ENCODE peak calls at places on chromosomes 3 and 15, in nine cellular contexts. C is stimulated activated naive CD8-positive, alpha-beta T cell treated with anti-CD3 and anti-CD28 coated beads, Interleukin-15, amount 100 ng/mL, for 72 hours; M is activated naive CD8-positive, alpha-beta T cell treated with anti-CD3 and anti-CD28 coated beads, Interleukin-2, amount 50 U/mL, for 24 hours; O is Caco-2; K is NCI-H748 treated with DMSO at 0.1 percent for 48 hours; S is amygdala; J is stimulated activated CD4-positive, alpha-beta T cell treated with anti-CD3 and anti-CD28 coated beads, Interleukin-1b, Interleukin-23, amount 100 ng/mL, for 24 hours; A is choroid plexus epithelial cell; P is AML-193. I is an unnamed sample.

GRCh38 chr15:56804908-56805307 is 71.6 kb upstream of the ZNF280D start:
- DNase-seq in O (no peak), K (no peak), P (no peak), M (no peak), J (no peak), C (no peak), S (no peak), A (no peak), I (no peak)

GRCh38 chr15:100263031-100263430 is 78.7 kb downstream of the ADAMTS17 start:
- DNase-seq in A (no peak), C (no peak), P (no peak), S (no peak), M (no peak), J (no peak), O (no peak), K (no peak), I (no peak)

GRCh38 chr3:187694801-187695200 is 7.6 kb downstream of the RTP2 start:
- DNase-seq in J (no peak), M (no peak), S (no peak), P (no peak), O (no peak), A (peak; percentile 47), C (no peak), K (no peak), I (no peak)

GRCh38 chr3:172550347-172550943 is 27.2 kb upstream of the TNFSF10 start:
- DNase-seq in C (peak; percentile 79), P (no peak), A (peak; percentile 95), O (no peak), K (no peak), J (peak; percentile 64), S (no peak), M (peak; percentile 74), I (no peak)

GRCh38 chr3:36957862-36958686 is 13.2 kb upstream of the TRANK1 start:
- DNase-seq in M (peak; percentile 15), O (no peak), C (no peak), A (peak; percentile 59), P (no peak), K (no peak), J (no peak), S (no peak), I (no peak)

GRCh38 chr15:57019496-57020160 is 101.2 kb downstream of the TCF12 start:
- DNase-seq in K (no peak), M (no peak), C (no peak), S (no peak), J (no peak), P (no peak), A (peak; percentile 38), O (no peak), I (no peak)

GRCh38 chr15:80580107-80580506 is 115.0 kb upstream of the ABHD17C start:
- DNase-seq in M (no peak), C (no peak), A (peak; percentile 69), O (no peak), J (no peak), K (no peak), S (no peak), P (no peak), I (no peak)

GRCh38 chr3:182172534-182172933 is 460.8 kb downstream of the SOX2 start:
- DNase-seq in O (no peak), C (no peak), J (no peak), A (no peak), K (no peak), M (no peak), P (no peak), S (no peak), I (no peak)

GRCh38 chr15:41566121-41566885 is 7.3 kb downstream of the TYRO3 start:
- DNase-seq in M (no peak), A (no peak), J (no peak), P (no peak), O (no peak), C (no peak), K (no peak), S (no peak), I (no peak)

GRCh38 chr3:177770821-177771220 is 573.5 kb upstream of the TBL1XR1 start:
- DNase-seq in K (no peak), M (no peak), C (no peak), P (no peak), O (no peak), S (no peak), A (no peak), J (no peak), I (no peak)

GRCh38 chr3:81643721-81644120 is 117.7 kb downstream of the GBE1 start:
- DNase-seq in M (no peak), C (no peak), A (peak; percentile 67), P (peak; percentile 36), S (no peak), K (peak; percentile 4), J (no peak), O (peak; percentile 28), I (no peak)

GRCh38 chr15:84915011-84915958 is 30.8 kb downstream of the SLC28A1 start:
- DNase-seq in C (peak; percentile 50), P (no peak), J (peak; percentile 6), A (peak; percentile 87), M (peak; percentile 70), K (no peak), S (no peak), O (peak; percentile 87), I (no peak)

GRCh38 chr3:188052229-188052965 is 101.6 kb upstream of the LPP start:
- DNase-seq in C (no peak), K (no peak), P (no peak), J (no peak), M (no peak), A (peak; percentile 72), S (peak; percentile 99), O (peak; percentile 76), I (no peak)

GRCh38 chr3:184227481-184227935 is 1.9 kb upstream of the VWA5B2 start:
- DNase-seq in C (peak; percentile 60), P (peak; percentile 49), K (no peak), M (peak; percentile 66), A (peak; percentile 32), O (peak; percentile 49), S (no peak), J (peak; percentile 32), I (no peak)

GRCh38 chr15:33131880-33132279 is 62.6 kb downstream of the FMN1 start:
- DNase-seq in C (no peak), S (no peak), M (no peak), K (no peak), P (no peak), O (no peak), J (no peak), A (peak; percentile 67), I (no peak)

GRCh38 chr15:28921336-28921735 is 35.6 kb downstream of the APBA2 start:
- DNase-seq in P (no peak), S (no peak), M (no peak), A (no peak), K (no peak), C (no peak), J (no peak), O (no peak), I (no peak)

GRCh38 chr15:37682304-37682703 is 252.1 kb upstream of the TMCO5A start:
- DNase-seq in S (no peak), M (no peak), K (no peak), A (peak; percentile 62), O (no peak), P (peak; percentile 0), C (no peak), J (no peak), I (no peak)

GRCh38 chr15:38225381-38225780 is 27.3 kb upstream of the SPRED1 start:
- DNase-seq in S (no peak), P (no peak), J (no peak), M (no peak), C (no peak), O (no peak), A (no peak), K (no peak), I (no peak)

GRCh38 chr3:53211704-53212702 is 43.8 kb downstream of the TKT start:
- DNase-seq in O (no peak), S (no peak), A (no peak), M (no peak), P (no peak), C (no peak), K (no peak), J (no peak), I (no peak)

GRCh38 chr3:151468284-151468917 is 7.5 kb upstream of the IGSF10 start:
- DNase-seq in S (no peak), O (peak; percentile 54), C (peak; percentile 15), J (no peak), A (peak; percentile 83), M (peak; percentile 24), P (peak; percentile 71), K (peak; percentile 16), I (peak; percentile 57)

GRCh38 chr15:72222433-72222832 is 8.6 kb downstream of the PKM start:
- DNase-seq in K (no peak), M (no peak), S (no peak), J (no peak), A (no peak), P (no peak), C (no peak), O (no peak), I (no peak)

GRCh38 chr3:159175391-159175725 is 373.5 kb downstream of the MFSD1 start:
- DNase-seq in P (no peak), S (no peak), C (no peak), M (no peak), J (no peak), A (no peak), O (no peak), K (no peak), I (no peak)

GRCh38 chr15:92650256-92650655 is 5.3 kb downstream of the FAM174B start:
- DNase-seq in M (no peak), J (no peak), S (no peak), P (no peak), A (peak; percentile 47), K (no peak), C (no peak), O (no peak), I (no peak)

GRCh38 chr3:188489639-188490405 is 335.9 kb downstream of the LPP start:
- DNase-seq in A (peak; percentile 77), M (no peak), P (no peak), J (no peak), O (no peak), K (no peak), C (no peak), S (no peak), I (no peak)

GRCh38 chr3:94413721-94414106 is 350.9 kb downstream of the NSUN3 start:
- DNase-seq in A (peak; percentile 94), M (no peak), J (no peak), P (no peak), C (no peak), O (no peak), K (no peak), S (no peak), I (no peak)

GRCh38 chr3:135224963-135225362 is 429.9 kb downstream of the EPHB1 start:
- DNase-seq in J (no peak), S (no peak), M (no peak), O (no peak), K (no peak), P (no peak), C (no peak), A (no peak), I (no peak)

GRCh38 chr3:48023377-48023776 is 7.2 kb upstream of the MAP4 start:
- DNase-seq in A (peak; percentile 58), P (no peak), C (no peak), J (no peak), S (no peak), O (no peak), M (no peak), K (no peak), I (no peak)

GRCh38 chr15:47737424-47737823 is 20.1 kb downstream of the SEMA6D start:
- DNase-seq in P (no peak), M (no peak), O (no peak), S (no peak), J (no peak), K (no peak), C (no peak), A (peak; percentile 25), I (no peak)

GRCh38 chr15:73727330-73728018 is 25.7 kb downstream of the INSYN1 start:
- DNase-seq in A (peak; percentile 72), J (no peak), C (no peak), S (no peak), O (no peak), M (no peak), K (no peak), P (no peak), I (no peak)

GRCh38 chr3:5051772-5052171 is 70.3 kb upstream of the ARL8B start:
- DNase-seq in S (no peak), P (no peak), O (no peak), M (no peak), A (no peak), K (no peak), J (no peak), C (peak; percentile 45), I (no peak)

GRCh38 chr3:123660900-123661299 is 76.0 kb upstream of the HACD2 start:
- DNase-seq in O (no peak), A (peak; percentile 99), P (no peak), K (no peak), M (no peak), S (no peak), J (no peak), C (no peak), I (peak; percentile 90)